ENCODE peak calls at places on chromosomes 7 and 10, in nine cellular contexts. Y is retinal pigment epithelial cell, C is thoracic aorta, W is nephron progenitor cell, M is stomach, R is epithelial cell of proximal tubule, I is kidney epithelial cell, O is CD14-positive monocyte, B is GM20000. T is an unnamed sample.

GRCh38 chr10:100046088-100046487 is 35.6 kb downstream of the CPN1 start:
- DNase-seq in R (no peak), Y (peak), C (peak), O (peak), I (peak), W (peak), M (peak), B (peak), T (peak)

GRCh38 chr7:94418851-94419250 is 24.2 kb downstream of the COL1A2 start:
- DNase-seq in W (no peak), Y (no peak), O (no peak), B (no peak), C (no peak), I (no peak), M (no peak), R (no peak), T (no peak)

GRCh38 chr10:66625709-66626590 is 299.9 kb upstream of the LRRTM3 start:
- DNase-seq in Y (no peak), I (no peak), C (no peak), B (no peak), M (no peak), O (no peak), R (no peak), W (no peak), T (no peak)

GRCh38 chr10:112907893-112908292 is 42.2 kb upstream of the TCF7L2 start:
- DNase-seq in C (no peak), R (no peak), O (no peak), W (peak), Y (no peak), M (no peak), I (no peak), B (no peak), T (no peak)

GRCh38 chr10:106504536-106504935 is 660.0 kb downstream of the SORCS1 start:
- DNase-seq in Y (no peak), C (no peak), O (no peak), B (no peak), I (no peak), W (no peak), R (no peak), M (no peak), T (no peak)

GRCh38 chr7:123492485-123492884 is 41.9 kb downstream of the IQUB start:
- DNase-seq in O (no peak), I (no peak), B (no peak), R (no peak), W (no peak), M (no peak), Y (no peak), C (no peak), T (no peak)

GRCh38 chr7:102288285-102288930 is 1.7 kb downstream of the SH2B2 start:
- DNase-seq in I (no peak), Y (no peak), W (no peak), O (no peak), R (no peak), M (no peak), C (no peak), B (no peak), T (no peak)

GRCh38 chr7:44882899-44883298 is 2.4 kb downstream of the PURB start:
- DNase-seq in M (no peak), B (no peak), I (no peak), Y (no peak), W (no peak), R (no peak), O (no peak), C (no peak), T (no peak)

GRCh38 chr7:49775065-49775948 is 1.9 kb downstream of the VWC2 start:
- DNase-seq in W (peak), Y (no peak), M (no peak), C (no peak), B (peak), O (no peak), R (no peak), I (no peak), T (no peak)

GRCh38 chr10:22554481-22555182 is 159.7 kb downstream of the PIP4K2A start:
- DNase-seq in C (peak), I (peak), R (no peak), M (peak), W (peak), B (no peak), Y (peak), O (no peak), T (no peak)

GRCh38 chr10:117946525-117947070 is 100.1 kb downstream of the RAB11FIP2 start:
- DNase-seq in W (no peak), I (peak), R (peak), B (no peak), O (no peak), M (no peak), C (no peak), Y (peak), T (no peak)

GRCh38 chr7:84248843-84249242 is 54.3 kb upstream of the SEMA3A start:
- DNase-seq in M (no peak), O (peak), C (no peak), R (no peak), B (no peak), W (no peak), Y (no peak), I (no peak), T (no peak)

GRCh38 chr7:93890041-93890463 is 501 bp downstream of the TFPI2 start:
- DNase-seq in O (no peak), B (peak), I (no peak), R (peak), W (peak), Y (no peak), C (no peak), M (no peak), T (no peak)

GRCh38 chr10:97154789-97155188 is 31.0 kb downstream of the SLIT1 start:
- DNase-seq in W (no peak), I (no peak), M (no peak), C (no peak), B (no peak), Y (no peak), O (no peak), R (no peak), T (no peak)

GRCh38 chr7:826230-826905 is 5.9 kb upstream of the SUN1 start:
- DNase-seq in M (no peak), I (no peak), R (no peak), Y (no peak), C (no peak), W (no peak), O (no peak), B (no peak), T (no peak)

GRCh38 chr10:48478469-48478868 is 126.4 kb downstream of the ARHGAP22 start:
- DNase-seq in W (no peak), O (no peak), B (no peak), R (no peak), Y (no peak), C (no peak), M (peak), I (no peak), T (no peak)

GRCh38 chr7:75654855-75655254 is 83.9 kb downstream of the HIP1 start:
- DNase-seq in I (no peak), R (no peak), B (no peak), O (no peak), Y (no peak), C (no peak), W (no peak), M (peak), T (no peak)

GRCh38 chr7:75650671-75651070 is 88.1 kb downstream of the HIP1 start:
- DNase-seq in W (no peak), O (peak), M (peak), B (no peak), C (peak), R (no peak), I (no peak), Y (no peak), T (no peak)

GRCh38 chr7:75655536-75655935 is 83.2 kb downstream of the HIP1 start:
- DNase-seq in I (no peak), W (no peak), B (no peak), O (no peak), C (no peak), R (no peak), M (no peak), Y (no peak), T (no peak)

GRCh38 chr7:75652788-75653187 is 86.0 kb downstream of the HIP1 start:
- DNase-seq in W (no peak), Y (no peak), C (no peak), I (no peak), B (no peak), M (no peak), O (no peak), R (no peak), T (no peak)

DNA sequence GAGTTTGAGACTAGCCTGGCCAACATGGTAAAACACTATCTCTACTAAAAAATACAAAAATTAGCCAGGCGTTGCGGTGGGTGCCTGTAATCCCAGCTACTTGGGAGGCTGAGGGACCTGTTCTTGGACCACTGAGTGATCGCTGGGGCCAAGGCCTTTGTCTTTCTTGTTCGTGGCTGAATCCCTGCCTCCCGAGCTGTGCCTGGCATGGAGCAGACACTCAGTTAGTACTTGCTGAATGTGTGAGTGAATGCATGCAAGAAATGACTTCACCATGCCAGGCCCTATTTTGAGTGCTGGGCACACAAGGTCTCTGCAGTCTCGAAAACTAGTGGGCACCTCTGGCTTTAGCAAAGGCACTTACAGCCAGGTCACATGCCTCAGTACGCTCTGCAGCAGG is 85.1 kb downstream of the HIP1 start:
- DNase-seq in R (no peak), Y (no peak), I (no peak), M (no peak), C (no peak), W (no peak), B (no peak), O (no peak), T (no peak)
- TF ChIP-seq CTCF in R (no peak), Y (no peak), I (no peak), M (no peak), C (no peak), W (no peak), B (no peak), O (no peak), T (no peak)

GRCh38 chr7:157484411-157485081 is 147.7 kb downstream of the DNAJB6 start:
- DNase-seq in C (no peak), M (peak), Y (no peak), R (no peak), O (peak), B (no peak), I (no peak), W (no peak), T (no peak)
- TF ChIP-seq CTCF in C (no peak), M (no peak), Y (no peak), R (no peak), O (no peak), B (no peak), I (no peak), W (no peak), T (no peak)

GRCh38 chr10:34726862-34727261 is 88.2 kb downstream of the PARD3 start:
- DNase-seq in R (no peak), I (no peak), C (no peak), M (no peak), Y (no peak), W (no peak), B (no peak), O (no peak), T (no peak)

GRCh38 chr10:34722404-34722803 is 92.7 kb downstream of the PARD3 start:
- DNase-seq in W (no peak), I (no peak), B (no peak), M (no peak), R (no peak), C (no peak), O (no peak), Y (no peak), T (no peak)

GRCh38 chr10:34727595-34728033 is 87.5 kb downstream of the PARD3 start:
- DNase-seq in Y (no peak), I (no peak), O (no peak), M (no peak), C (no peak), W (no peak), B (no peak), R (no peak), T (no peak)

GRCh38 chr10:34721201-34721840 is 93.8 kb downstream of the PARD3 start:
- DNase-seq in M (no peak), W (no peak), B (no peak), O (no peak), R (no peak), I (no peak), C (no peak), Y (no peak), T (no peak)

DNA sequence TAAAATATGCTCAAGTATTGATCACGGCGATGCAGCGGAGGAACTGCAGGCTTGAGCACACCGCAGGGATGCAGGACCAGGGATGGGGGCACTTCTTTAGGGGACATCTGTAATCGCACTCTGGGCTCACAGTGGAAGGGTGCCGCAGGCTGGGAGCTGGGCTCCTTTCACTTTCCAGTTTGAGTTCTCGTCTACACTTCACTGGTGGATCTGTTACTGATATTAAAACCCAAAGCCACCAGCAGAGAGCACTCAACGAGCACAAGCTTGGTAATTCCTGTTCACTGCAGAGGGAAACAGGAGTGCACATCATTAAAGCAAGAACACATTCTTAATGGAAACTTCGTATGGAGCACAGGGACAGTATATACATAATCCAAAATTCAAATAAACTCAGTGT is 91.3 kb downstream of the PARD3 start:
- DNase-seq in Y (no peak), W (no peak), B (peak), C (no peak), O (no peak), R (no peak), I (no peak), M (peak), T (no peak)
- TF ChIP-seq CTCF in Y (peak), W (peak), B (no peak), C (peak), O (no peak), R (peak), I (peak), M (peak), T (no peak)

GRCh38 chr7:18489624-18490023 is 5.9 kb upstream of the HDAC9 start:
- DNase-seq in I (no peak), W (no peak), B (no peak), Y (no peak), O (no peak), M (no peak), C (no peak), R (no peak), T (no peak)
- TF ChIP-seq CTCF in I (no peak), W (no peak), B (no peak), Y (no peak), O (no peak), M (no peak), C (no peak), R (no peak), T (no peak)

GRCh38 chr7:55344840-55345239 is 20.3 kb upstream of the LANCL2 start:
- DNase-seq in W (no peak), M (no peak), O (no peak), B (no peak), Y (no peak), R (no peak), C (no peak), I (no peak), T (no peak)

GRCh38 chr7:55343002-55343781 is 21.9 kb upstream of the LANCL2 start:
- DNase-seq in O (no peak), Y (no peak), W (no peak), M (no peak), I (no peak), R (no peak), C (no peak), B (no peak), T (no peak)

GRCh38 chr7:55342216-55342871 is 22.8 kb upstream of the LANCL2 start:
- DNase-seq in O (no peak), M (no peak), I (no peak), C (no peak), R (no peak), W (no peak), B (no peak), Y (no peak), T (no peak)

GRCh38 chr7:55345292-55345691 is 19.8 kb upstream of the LANCL2 start:
- DNase-seq in W (no peak), B (no peak), I (no peak), C (no peak), O (no peak), Y (no peak), M (no peak), R (no peak), T (no peak)

DNA sequence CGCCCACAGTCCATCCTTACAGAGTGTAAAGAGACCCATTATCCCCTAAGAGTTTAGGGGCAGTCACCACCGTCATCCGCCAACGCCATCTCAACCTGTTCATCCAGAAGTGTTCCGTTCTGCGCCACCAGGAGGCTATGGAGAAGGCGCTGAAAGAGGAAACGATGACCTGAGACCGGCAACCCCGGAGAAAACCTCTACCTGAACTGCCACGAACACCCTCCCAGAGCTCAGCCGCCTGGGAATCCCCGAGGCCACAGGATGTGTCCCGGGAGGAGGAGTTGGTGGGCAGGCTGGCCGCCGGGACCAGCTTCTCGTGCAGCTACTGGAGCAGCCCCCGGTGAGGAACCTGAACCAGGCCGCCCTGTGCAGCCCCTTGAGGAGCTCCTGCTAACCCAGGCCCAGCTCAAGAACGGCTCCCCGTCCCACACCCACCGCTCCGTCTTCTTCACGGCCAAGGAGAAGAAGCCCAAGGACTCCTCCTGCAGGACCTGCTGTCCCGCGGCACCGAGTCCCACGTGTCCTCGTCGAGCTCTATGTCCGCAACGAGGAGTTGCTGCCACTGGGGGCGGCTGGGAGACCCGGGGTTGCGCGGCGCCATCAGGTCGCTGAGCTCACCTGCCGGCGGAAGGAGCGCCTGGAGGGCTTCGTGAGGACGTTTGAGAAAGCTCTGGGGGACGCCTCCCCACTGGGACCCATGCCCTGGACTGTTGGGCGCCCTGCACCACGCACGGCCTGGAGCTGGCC is 21.1 kb upstream of the LANCL2 start:
- DNase-seq in I (no peak), R (no peak), B (no peak), W (no peak), O (no peak), Y (no peak), C (no peak), M (no peak), T (no peak)
- TF ChIP-seq CTCF in I (no peak), R (no peak), B (no peak), W (no peak), O (no peak), Y (no peak), C (no peak), M (no peak), T (no peak)

GRCh38 chr7:22168129-22168634 is 188.8 kb downstream of the RAPGEF5 start:
- DNase-seq in C (no peak), B (no peak), I (no peak), O (no peak), Y (no peak), M (no peak), W (no peak), R (no peak), T (no peak)

GRCh38 chr7:22166928-22167327 is 190.0 kb downstream of the RAPGEF5 start:
- DNase-seq in I (no peak), Y (no peak), W (no peak), M (no peak), O (no peak), C (no peak), R (no peak), B (no peak), T (no peak)

DNA sequence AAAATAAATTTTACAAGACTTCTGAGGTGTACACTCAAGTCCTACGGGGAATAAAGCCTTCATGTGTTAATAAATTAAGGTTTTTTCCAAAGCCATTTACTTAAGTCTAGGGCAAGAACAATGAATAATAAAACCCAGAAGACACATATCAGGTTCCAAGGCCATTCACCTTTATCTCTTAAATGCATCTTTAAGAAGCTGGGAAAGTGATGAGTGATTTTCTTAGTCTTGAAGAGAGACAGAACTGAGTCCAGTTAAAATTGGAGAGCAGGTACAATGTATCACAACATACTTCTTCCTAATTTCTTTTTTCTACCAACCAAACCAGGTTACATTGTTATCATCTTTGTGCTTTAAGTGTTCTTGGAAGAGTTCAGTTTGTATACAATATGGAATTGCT is 189.5 kb downstream of the RAPGEF5 start:
- DNase-seq in C (no peak), R (no peak), B (no peak), O (no peak), I (no peak), Y (no peak), W (no peak), M (no peak), T (no peak)
- TF ChIP-seq CTCF in C (no peak), R (no peak), B (no peak), O (no peak), I (no peak), Y (no peak), W (no peak), M (no peak), T (no peak)

DNA sequence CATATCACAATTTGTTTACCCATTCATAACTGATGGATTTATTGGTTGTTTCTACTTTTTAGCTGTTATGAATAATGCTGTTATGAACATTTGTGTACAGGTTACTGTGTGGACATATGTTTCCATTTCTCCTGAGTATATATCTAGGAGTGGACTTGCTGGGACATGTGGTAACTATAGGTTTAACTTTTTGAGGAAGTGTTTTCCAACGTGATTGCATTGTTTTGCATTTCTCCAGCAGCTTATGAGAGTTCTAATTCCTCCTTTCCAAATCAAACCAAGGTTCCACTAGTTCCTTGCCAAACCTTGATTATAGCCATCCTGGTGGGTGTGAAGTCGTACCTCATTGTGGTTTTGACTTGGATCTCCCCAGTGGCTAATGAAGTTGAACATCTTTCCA is 2.6 kb upstream of the PRF1 start:
- DNase-seq in Y (no peak), W (no peak), C (no peak), I (no peak), M (no peak), B (no peak), O (no peak), R (no peak), T (no peak)
- TF ChIP-seq CTCF in Y (no peak), W (no peak), C (no peak), I (no peak), M (no peak), B (no peak), O (no peak), R (no peak), T (no peak)

DNA sequence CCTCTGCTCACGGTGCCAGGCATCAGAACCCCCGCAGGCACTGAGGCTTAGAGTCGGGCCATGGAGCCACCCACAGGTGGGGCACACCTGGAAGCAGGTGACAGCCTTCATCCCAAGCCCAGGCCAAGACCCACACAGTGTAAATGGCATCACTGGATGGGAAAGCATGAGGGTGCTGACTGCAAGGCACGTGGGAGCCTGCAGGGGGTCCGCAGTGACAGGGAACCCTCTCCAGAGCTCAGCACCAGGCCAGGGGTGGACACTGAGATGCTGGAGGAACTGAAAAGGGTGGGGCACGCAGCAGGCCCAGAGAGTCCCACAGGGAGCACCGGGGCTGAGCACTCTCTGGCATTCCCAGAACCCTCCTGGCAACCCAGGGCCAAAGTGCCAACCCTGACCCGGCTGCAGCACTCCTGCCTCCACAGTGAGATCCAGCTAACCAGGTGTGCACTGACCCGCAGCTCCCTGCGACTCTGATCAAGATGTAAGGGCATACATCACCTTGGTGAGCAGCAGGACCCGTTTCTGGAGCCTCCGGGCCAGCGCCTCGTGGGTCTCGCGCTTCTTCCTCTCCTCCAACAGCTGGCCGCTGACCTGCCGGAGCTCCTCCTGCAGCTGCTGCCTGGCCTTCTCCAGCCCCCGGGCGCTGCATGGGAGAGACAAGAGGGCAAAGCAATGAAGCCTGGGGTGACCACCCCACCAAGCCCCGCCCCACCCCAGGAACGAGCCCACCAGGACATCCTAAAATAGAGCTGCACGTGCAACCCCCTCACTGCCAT is 163.9 kb downstream of the MAD1L1 start:
- DNase-seq in B (no peak), M (no peak), I (no peak), W (no peak), Y (no peak), R (no peak), O (no peak), C (no peak), T (no peak)
- TF ChIP-seq CTCF in B (no peak), M (no peak), I (no peak), W (no peak), Y (peak), R (peak), O (no peak), C (no peak), T (no peak)

T was measured in omental fat pad.